ENCODE peak calls at places on chromosomes 3 and 15, in eight cellular contexts. One of them, this sample, is unnamed.

GRCh38 chr3:35640736-35641135 is 1.4 kb downstream of the ARPP21 start:
- DNase-seq in stimulated activated CD4-positive, alpha-beta T cell treated with anti-CD3 and anti-CD28 coated beads, Interleukin-2, amount 100 ng/mL, for 48 hours: no peak
- DNase-seq in upper lobe of right lung: no peak
- DNase-seq in NCI-H748 treated with DMSO at 0.1 percent for 48 hours: no peak
- DNase-seq in NCI-H2081: no peak
- DNase-seq in Ammon's horn: no peak
- DNase-seq in heart left ventricle: no peak
- DNase-seq in effector memory CD8-positive, alpha-beta T cell: no peak
- DNase-seq in this sample: no peak

GRCh38 chr3:129626744-129627349 is 20.4 kb upstream of the PLXND1 start:
- DNase-seq in stimulated activated CD4-positive, alpha-beta T cell treated with anti-CD3 and anti-CD28 coated beads, Interleukin-2, amount 100 ng/mL, for 48 hours: peak; percentile 78
- DNase-seq in upper lobe of right lung: peak; percentile 99
- DNase-seq in NCI-H748 treated with DMSO at 0.1 percent for 48 hours: no peak
- DNase-seq in NCI-H2081: peak; percentile 64
- DNase-seq in Ammon's horn: peak; percentile 81
- DNase-seq in heart left ventricle: peak; percentile 98
- DNase-seq in effector memory CD8-positive, alpha-beta T cell: peak; percentile 34
- DNase-seq in this sample: peak; percentile 31

GRCh38 chr3:134425943-134426342 is 51.7 kb upstream of the AMOTL2 start:
- DNase-seq in stimulated activated CD4-positive, alpha-beta T cell treated with anti-CD3 and anti-CD28 coated beads, Interleukin-2, amount 100 ng/mL, for 48 hours: no peak
- DNase-seq in upper lobe of right lung: no peak
- DNase-seq in NCI-H748 treated with DMSO at 0.1 percent for 48 hours: no peak
- DNase-seq in NCI-H2081: no peak
- DNase-seq in Ammon's horn: no peak
- DNase-seq in heart left ventricle: no peak
- DNase-seq in effector memory CD8-positive, alpha-beta T cell: no peak
- DNase-seq in this sample: no peak

GRCh38 chr3:190516416-190516815 is 2.5 kb downstream of the IL1RAP start:
- DNase-seq in stimulated activated CD4-positive, alpha-beta T cell treated with anti-CD3 and anti-CD28 coated beads, Interleukin-2, amount 100 ng/mL, for 48 hours: no peak
- DNase-seq in upper lobe of right lung: no peak
- DNase-seq in NCI-H748 treated with DMSO at 0.1 percent for 48 hours: no peak
- DNase-seq in NCI-H2081: no peak
- DNase-seq in Ammon's horn: no peak
- DNase-seq in heart left ventricle: no peak
- DNase-seq in effector memory CD8-positive, alpha-beta T cell: no peak
- DNase-seq in this sample: no peak

GRCh38 chr15:31360158-31360561 is 33.5 kb downstream of the KLF13 start:
- DNase-seq in stimulated activated CD4-positive, alpha-beta T cell treated with anti-CD3 and anti-CD28 coated beads, Interleukin-2, amount 100 ng/mL, for 48 hours: no peak
- DNase-seq in upper lobe of right lung: peak; percentile 61
- DNase-seq in NCI-H748 treated with DMSO at 0.1 percent for 48 hours: no peak
- DNase-seq in NCI-H2081: no peak
- DNase-seq in Ammon's horn: no peak
- DNase-seq in heart left ventricle: no peak
- DNase-seq in effector memory CD8-positive, alpha-beta T cell: no peak
- DNase-seq in this sample: no peak

GRCh38 chr15:54298396-54298795 is 320.2 kb downstream of the UNC13C start:
- DNase-seq in stimulated activated CD4-positive, alpha-beta T cell treated with anti-CD3 and anti-CD28 coated beads, Interleukin-2, amount 100 ng/mL, for 48 hours: no peak
- DNase-seq in upper lobe of right lung: no peak
- DNase-seq in NCI-H748 treated with DMSO at 0.1 percent for 48 hours: no peak
- DNase-seq in NCI-H2081: no peak
- DNase-seq in Ammon's horn: no peak
- DNase-seq in heart left ventricle: no peak
- DNase-seq in effector memory CD8-positive, alpha-beta T cell: no peak
- DNase-seq in this sample: no peak

GRCh38 chr3:153379516-153379915 is 217.5 kb downstream of the RAP2B start:
- DNase-seq in stimulated activated CD4-positive, alpha-beta T cell treated with anti-CD3 and anti-CD28 coated beads, Interleukin-2, amount 100 ng/mL, for 48 hours: no peak
- DNase-seq in upper lobe of right lung: no peak
- DNase-seq in NCI-H748 treated with DMSO at 0.1 percent for 48 hours: no peak
- DNase-seq in NCI-H2081: no peak
- DNase-seq in Ammon's horn: no peak
- DNase-seq in heart left ventricle: no peak
- DNase-seq in effector memory CD8-positive, alpha-beta T cell: no peak
- DNase-seq in this sample: no peak

GRCh38 chr15:62972814-62973213 is 69.7 kb upstream of the TPM1 start:
- DNase-seq in stimulated activated CD4-positive, alpha-beta T cell treated with anti-CD3 and anti-CD28 coated beads, Interleukin-2, amount 100 ng/mL, for 48 hours: no peak
- DNase-seq in upper lobe of right lung: no peak
- DNase-seq in NCI-H748 treated with DMSO at 0.1 percent for 48 hours: no peak
- DNase-seq in NCI-H2081: no peak
- DNase-seq in Ammon's horn: no peak
- DNase-seq in heart left ventricle: no peak
- DNase-seq in effector memory CD8-positive, alpha-beta T cell: no peak
- DNase-seq in this sample: no peak

GRCh38 chr15:44081223-44082013 is 113.7 kb downstream of the FRMD5 start:
- DNase-seq in stimulated activated CD4-positive, alpha-beta T cell treated with anti-CD3 and anti-CD28 coated beads, Interleukin-2, amount 100 ng/mL, for 48 hours: no peak
- DNase-seq in upper lobe of right lung: no peak
- DNase-seq in NCI-H748 treated with DMSO at 0.1 percent for 48 hours: no peak
- DNase-seq in NCI-H2081: no peak
- DNase-seq in Ammon's horn: no peak
- DNase-seq in heart left ventricle: no peak
- DNase-seq in effector memory CD8-positive, alpha-beta T cell: no peak
- DNase-seq in this sample: no peak

GRCh38 chr3:69178838-69179739 is 56.7 kb upstream of the LMOD3 start:
- DNase-seq in stimulated activated CD4-positive, alpha-beta T cell treated with anti-CD3 and anti-CD28 coated beads, Interleukin-2, amount 100 ng/mL, for 48 hours: no peak
- DNase-seq in upper lobe of right lung: no peak
- DNase-seq in NCI-H748 treated with DMSO at 0.1 percent for 48 hours: no peak
- DNase-seq in NCI-H2081: no peak
- DNase-seq in Ammon's horn: no peak
- DNase-seq in heart left ventricle: no peak
- DNase-seq in effector memory CD8-positive, alpha-beta T cell: no peak
- DNase-seq in this sample: no peak

GRCh38 chr3:169812124-169812843 is 386 bp upstream of the LRRIQ4 start:
- DNase-seq in stimulated activated CD4-positive, alpha-beta T cell treated with anti-CD3 and anti-CD28 coated beads, Interleukin-2, amount 100 ng/mL, for 48 hours: peak; percentile 51
- DNase-seq in upper lobe of right lung: peak; percentile 90
- DNase-seq in NCI-H748 treated with DMSO at 0.1 percent for 48 hours: peak; percentile 24
- DNase-seq in NCI-H2081: peak; percentile 71
- DNase-seq in Ammon's horn: peak; percentile 71
- DNase-seq in heart left ventricle: peak; percentile 87
- DNase-seq in effector memory CD8-positive, alpha-beta T cell: peak; percentile 31
- DNase-seq in this sample: peak; percentile 47

GRCh38 chr15:39789736-39790135 is 7.1 kb upstream of the FSIP1 start:
- DNase-seq in stimulated activated CD4-positive, alpha-beta T cell treated with anti-CD3 and anti-CD28 coated beads, Interleukin-2, amount 100 ng/mL, for 48 hours: no peak
- DNase-seq in upper lobe of right lung: no peak
- DNase-seq in NCI-H748 treated with DMSO at 0.1 percent for 48 hours: no peak
- DNase-seq in NCI-H2081: no peak
- DNase-seq in Ammon's horn: no peak
- DNase-seq in heart left ventricle: no peak
- DNase-seq in effector memory CD8-positive, alpha-beta T cell: no peak
- DNase-seq in this sample: no peak

GRCh38 chr15:72358532-72359180 is 17.2 kb downstream of the HEXA start:
- DNase-seq in stimulated activated CD4-positive, alpha-beta T cell treated with anti-CD3 and anti-CD28 coated beads, Interleukin-2, amount 100 ng/mL, for 48 hours: no peak
- DNase-seq in upper lobe of right lung: peak; percentile 80
- DNase-seq in NCI-H748 treated with DMSO at 0.1 percent for 48 hours: no peak
- DNase-seq in NCI-H2081: no peak
- DNase-seq in Ammon's horn: peak; percentile 72
- DNase-seq in heart left ventricle: peak; percentile 66
- DNase-seq in effector memory CD8-positive, alpha-beta T cell: no peak
- DNase-seq in this sample: no peak

GRCh38 chr3:175374705-175375104 is 515.6 kb downstream of the NAALADL2 start:
- DNase-seq in stimulated activated CD4-positive, alpha-beta T cell treated with anti-CD3 and anti-CD28 coated beads, Interleukin-2, amount 100 ng/mL, for 48 hours: no peak
- DNase-seq in upper lobe of right lung: no peak
- DNase-seq in NCI-H748 treated with DMSO at 0.1 percent for 48 hours: no peak
- DNase-seq in NCI-H2081: no peak
- DNase-seq in Ammon's horn: no peak
- DNase-seq in heart left ventricle: no peak
- DNase-seq in effector memory CD8-positive, alpha-beta T cell: no peak
- DNase-seq in this sample: no peak

GRCh38 chr3:25962255-25962654 is 172.4 kb downstream of the OXSM start:
- DNase-seq in stimulated activated CD4-positive, alpha-beta T cell treated with anti-CD3 and anti-CD28 coated beads, Interleukin-2, amount 100 ng/mL, for 48 hours: no peak
- DNase-seq in upper lobe of right lung: no peak
- DNase-seq in NCI-H748 treated with DMSO at 0.1 percent for 48 hours: peak; percentile 0
- DNase-seq in NCI-H2081: no peak
- DNase-seq in Ammon's horn: no peak
- DNase-seq in heart left ventricle: no peak
- DNase-seq in effector memory CD8-positive, alpha-beta T cell: no peak
- DNase-seq in this sample: no peak

GRCh38 chr15:90818251-90819210 is 49.9 kb upstream of the FURIN start:
- DNase-seq in stimulated activated CD4-positive, alpha-beta T cell treated with anti-CD3 and anti-CD28 coated beads, Interleukin-2, amount 100 ng/mL, for 48 hours: no peak
- DNase-seq in upper lobe of right lung: peak; percentile 64
- DNase-seq in NCI-H748 treated with DMSO at 0.1 percent for 48 hours: no peak
- DNase-seq in NCI-H2081: no peak
- DNase-seq in Ammon's horn: no peak
- DNase-seq in heart left ventricle: peak; percentile 75
- DNase-seq in effector memory CD8-positive, alpha-beta T cell: no peak
- DNase-seq in this sample: no peak

GRCh38 chr15:77546870-77547269 is 85.8 kb downstream of the LINGO1 start:
- DNase-seq in stimulated activated CD4-positive, alpha-beta T cell treated with anti-CD3 and anti-CD28 coated beads, Interleukin-2, amount 100 ng/mL, for 48 hours: no peak
- DNase-seq in upper lobe of right lung: no peak
- DNase-seq in NCI-H748 treated with DMSO at 0.1 percent for 48 hours: no peak
- DNase-seq in NCI-H2081: no peak
- DNase-seq in Ammon's horn: no peak
- DNase-seq in heart left ventricle: no peak
- DNase-seq in effector memory CD8-positive, alpha-beta T cell: no peak
- DNase-seq in this sample: no peak

GRCh38 chr3:142366434-142366833 is 81.4 kb downstream of the XRN1 start:
- DNase-seq in stimulated activated CD4-positive, alpha-beta T cell treated with anti-CD3 and anti-CD28 coated beads, Interleukin-2, amount 100 ng/mL, for 48 hours: no peak
- DNase-seq in upper lobe of right lung: no peak
- DNase-seq in NCI-H748 treated with DMSO at 0.1 percent for 48 hours: no peak
- DNase-seq in NCI-H2081: no peak
- DNase-seq in Ammon's horn: no peak
- DNase-seq in heart left ventricle: no peak
- DNase-seq in effector memory CD8-positive, alpha-beta T cell: no peak
- DNase-seq in this sample: no peak

GRCh38 chr15:61715082-61715481 is 345.2 kb downstream of the VPS13C start:
- DNase-seq in stimulated activated CD4-positive, alpha-beta T cell treated with anti-CD3 and anti-CD28 coated beads, Interleukin-2, amount 100 ng/mL, for 48 hours: no peak
- DNase-seq in upper lobe of right lung: no peak
- DNase-seq in NCI-H748 treated with DMSO at 0.1 percent for 48 hours: no peak
- DNase-seq in NCI-H2081: no peak
- DNase-seq in Ammon's horn: no peak
- DNase-seq in heart left ventricle: no peak
- DNase-seq in effector memory CD8-positive, alpha-beta T cell: no peak
- DNase-seq in this sample: no peak

GRCh38 chr3:110391640-110392395 is 679.8 kb upstream of the NECTIN3 start:
- DNase-seq in stimulated activated CD4-positive, alpha-beta T cell treated with anti-CD3 and anti-CD28 coated beads, Interleukin-2, amount 100 ng/mL, for 48 hours: no peak
- DNase-seq in upper lobe of right lung: no peak
- DNase-seq in NCI-H748 treated with DMSO at 0.1 percent for 48 hours: no peak
- DNase-seq in NCI-H2081: no peak
- DNase-seq in Ammon's horn: no peak
- DNase-seq in heart left ventricle: no peak
- DNase-seq in effector memory CD8-positive, alpha-beta T cell: no peak
- DNase-seq in this sample: no peak

GRCh38 chr15:100951965-100952364 is 32.8 kb downstream of the LRRK1 start:
- DNase-seq in stimulated activated CD4-positive, alpha-beta T cell treated with anti-CD3 and anti-CD28 coated beads, Interleukin-2, amount 100 ng/mL, for 48 hours: no peak
- DNase-seq in upper lobe of right lung: no peak
- DNase-seq in NCI-H748 treated with DMSO at 0.1 percent for 48 hours: no peak
- DNase-seq in NCI-H2081: no peak
- DNase-seq in Ammon's horn: no peak
- DNase-seq in heart left ventricle: no peak
- DNase-seq in effector memory CD8-positive, alpha-beta T cell: no peak
- DNase-seq in this sample: no peak

GRCh38 chr3:72482589-72483249 is 365.5 kb downstream of the SHQ1 start:
- DNase-seq in stimulated activated CD4-positive, alpha-beta T cell treated with anti-CD3 and anti-CD28 coated beads, Interleukin-2, amount 100 ng/mL, for 48 hours: peak; percentile 73
- DNase-seq in upper lobe of right lung: peak; percentile 82
- DNase-seq in NCI-H748 treated with DMSO at 0.1 percent for 48 hours: no peak
- DNase-seq in NCI-H2081: no peak
- DNase-seq in Ammon's horn: no peak
- DNase-seq in heart left ventricle: peak; percentile 68
- DNase-seq in effector memory CD8-positive, alpha-beta T cell: peak; percentile 6
- DNase-seq in this sample: peak; percentile 66

GRCh38 chr3:135869439-135870105 is 96.0 kb upstream of the PPP2R3A start:
- DNase-seq in stimulated activated CD4-positive, alpha-beta T cell treated with anti-CD3 and anti-CD28 coated beads, Interleukin-2, amount 100 ng/mL, for 48 hours: no peak
- DNase-seq in upper lobe of right lung: no peak
- DNase-seq in NCI-H748 treated with DMSO at 0.1 percent for 48 hours: no peak
- DNase-seq in NCI-H2081: no peak
- DNase-seq in Ammon's horn: no peak
- DNase-seq in heart left ventricle: no peak
- DNase-seq in effector memory CD8-positive, alpha-beta T cell: no peak
- DNase-seq in this sample: no peak

GRCh38 chr3:13086594-13086993 is 13.4 kb upstream of the IQSEC1 start:
- DNase-seq in stimulated activated CD4-positive, alpha-beta T cell treated with anti-CD3 and anti-CD28 coated beads, Interleukin-2, amount 100 ng/mL, for 48 hours: no peak
- DNase-seq in upper lobe of right lung: no peak
- DNase-seq in NCI-H748 treated with DMSO at 0.1 percent for 48 hours: no peak
- DNase-seq in NCI-H2081: no peak
- DNase-seq in Ammon's horn: no peak
- DNase-seq in heart left ventricle: no peak
- DNase-seq in effector memory CD8-positive, alpha-beta T cell: no peak
- DNase-seq in this sample: no peak

GRCh38 chr15:23806980-23807379 is 119.9 kb upstream of the NDN start:
- DNase-seq in stimulated activated CD4-positive, alpha-beta T cell treated with anti-CD3 and anti-CD28 coated beads, Interleukin-2, amount 100 ng/mL, for 48 hours: no peak
- DNase-seq in upper lobe of right lung: no peak
- DNase-seq in NCI-H748 treated with DMSO at 0.1 percent for 48 hours: no peak
- DNase-seq in NCI-H2081: no peak
- DNase-seq in Ammon's horn: no peak
- DNase-seq in heart left ventricle: no peak
- DNase-seq in effector memory CD8-positive, alpha-beta T cell: no peak
- DNase-seq in this sample: no peak

GRCh38 chr3:9826815-9827574 is 16.8 kb downstream of the RPUSD3 start:
- DNase-seq in stimulated activated CD4-positive, alpha-beta T cell treated with anti-CD3 and anti-CD28 coated beads, Interleukin-2, amount 100 ng/mL, for 48 hours: peak; percentile 23
- DNase-seq in upper lobe of right lung: no peak
- DNase-seq in NCI-H748 treated with DMSO at 0.1 percent for 48 hours: no peak
- DNase-seq in NCI-H2081: no peak
- DNase-seq in Ammon's horn: no peak
- DNase-seq in heart left ventricle: no peak
- DNase-seq in effector memory CD8-positive, alpha-beta T cell: no peak
- DNase-seq in this sample: peak; percentile 18

GRCh38 chr3:28980131-28980530 is 300.7 kb upstream of the RBMS3 start:
- DNase-seq in stimulated activated CD4-positive, alpha-beta T cell treated with anti-CD3 and anti-CD28 coated beads, Interleukin-2, amount 100 ng/mL, for 48 hours: no peak
- DNase-seq in upper lobe of right lung: no peak
- DNase-seq in NCI-H748 treated with DMSO at 0.1 percent for 48 hours: no peak
- DNase-seq in NCI-H2081: no peak
- DNase-seq in Ammon's horn: no peak
- DNase-seq in heart left ventricle: no peak
- DNase-seq in effector memory CD8-positive, alpha-beta T cell: no peak
- DNase-seq in this sample: no peak

GRCh38 chr3:86801921-86802320 is 189.0 kb downstream of the VGLL3 start:
- DNase-seq in stimulated activated CD4-positive, alpha-beta T cell treated with anti-CD3 and anti-CD28 coated beads, Interleukin-2, amount 100 ng/mL, for 48 hours: no peak
- DNase-seq in upper lobe of right lung: no peak
- DNase-seq in NCI-H748 treated with DMSO at 0.1 percent for 48 hours: no peak
- DNase-seq in NCI-H2081: no peak
- DNase-seq in Ammon's horn: no peak
- DNase-seq in heart left ventricle: no peak
- DNase-seq in effector memory CD8-positive, alpha-beta T cell: no peak
- DNase-seq in this sample: no peak

GRCh38 chr3:107589454-107589853 is 66.7 kb downstream of the BBX start:
- DNase-seq in stimulated activated CD4-positive, alpha-beta T cell treated with anti-CD3 and anti-CD28 coated beads, Interleukin-2, amount 100 ng/mL, for 48 hours: no peak
- DNase-seq in upper lobe of right lung: no peak
- DNase-seq in NCI-H748 treated with DMSO at 0.1 percent for 48 hours: no peak
- DNase-seq in NCI-H2081: no peak
- DNase-seq in Ammon's horn: no peak
- DNase-seq in heart left ventricle: no peak
- DNase-seq in effector memory CD8-positive, alpha-beta T cell: no peak
- DNase-seq in this sample: no peak

GRCh38 chr3:197367081-197367780 is 68.8 kb upstream of the DLG1 start:
- DNase-seq in stimulated activated CD4-positive, alpha-beta T cell treated with anti-CD3 and anti-CD28 coated beads, Interleukin-2, amount 100 ng/mL, for 48 hours: no peak
- DNase-seq in upper lobe of right lung: peak; percentile 91
- DNase-seq in NCI-H748 treated with DMSO at 0.1 percent for 48 hours: no peak
- DNase-seq in NCI-H2081: no peak
- DNase-seq in Ammon's horn: peak; percentile 51
- DNase-seq in heart left ventricle: no peak
- DNase-seq in effector memory CD8-positive, alpha-beta T cell: no peak
- DNase-seq in this sample: no peak

GRCh38 chr15:63362196-63362595 is 19.4 kb downstream of the CA12 start:
- DNase-seq in stimulated activated CD4-positive, alpha-beta T cell treated with anti-CD3 and anti-CD28 coated beads, Interleukin-2, amount 100 ng/mL, for 48 hours: no peak
- DNase-seq in upper lobe of right lung: peak; percentile 20
- DNase-seq in NCI-H748 treated with DMSO at 0.1 percent for 48 hours: no peak
- DNase-seq in NCI-H2081: no peak
- DNase-seq in Ammon's horn: no peak
- DNase-seq in heart left ventricle: no peak
- DNase-seq in effector memory CD8-positive, alpha-beta T cell: no peak
- DNase-seq in this sample: no peak

GRCh38 chr3:141905129-141905528 is 28.7 kb downstream of the ATP1B3 start:
- DNase-seq in stimulated activated CD4-positive, alpha-beta T cell treated with anti-CD3 and anti-CD28 coated beads, Interleukin-2, amount 100 ng/mL, for 48 hours: no peak
- DNase-seq in upper lobe of right lung: no peak
- DNase-seq in NCI-H748 treated with DMSO at 0.1 percent for 48 hours: no peak
- DNase-seq in NCI-H2081: no peak
- DNase-seq in Ammon's horn: no peak
- DNase-seq in heart left ventricle: no peak
- DNase-seq in effector memory CD8-positive, alpha-beta T cell: no peak
- DNase-seq in this sample: no peak

GRCh38 chr3:54133196-54133595 is 10.8 kb downstream of the CACNA2D3 start:
- DNase-seq in stimulated activated CD4-positive, alpha-beta T cell treated with anti-CD3 and anti-CD28 coated beads, Interleukin-2, amount 100 ng/mL, for 48 hours: no peak
- DNase-seq in upper lobe of right lung: no peak
- DNase-seq in NCI-H748 treated with DMSO at 0.1 percent for 48 hours: no peak
- DNase-seq in NCI-H2081: no peak
- DNase-seq in Ammon's horn: no peak
- DNase-seq in heart left ventricle: no peak
- DNase-seq in effector memory CD8-positive, alpha-beta T cell: no peak
- DNase-seq in this sample: no peak

GRCh38 chr3:128971421-128971820 is 22.5 kb downstream of the CFAP92 start:
- DNase-seq in stimulated activated CD4-positive, alpha-beta T cell treated with anti-CD3 and anti-CD28 coated beads, Interleukin-2, amount 100 ng/mL, for 48 hours: no peak
- DNase-seq in upper lobe of right lung: no peak
- DNase-seq in NCI-H748 treated with DMSO at 0.1 percent for 48 hours: no peak
- DNase-seq in NCI-H2081: peak; percentile 12
- DNase-seq in Ammon's horn: no peak
- DNase-seq in heart left ventricle: no peak
- DNase-seq in effector memory CD8-positive, alpha-beta T cell: no peak
- DNase-seq in this sample: no peak